ENCODE peak calls at places on chromosomes 3 and 15, in nine cellular contexts. One of them, this sample, is unnamed.
A peak's percentile ranks its signal among the peaks of the same experiment; 100 is the strongest.

GRCh38 chr3:33869977-33870376 is 71.5 kb downstream of the PDCD6IP start:
- DNase-seq in activated CD4-positive, alpha-beta T cell treated with anti-CD3 and anti-CD28 coated beads for 24 hours: no peak
- DNase-seq in germinal center: no peak
- DNase-seq in mucosa of gallbladder: no peak
- DNase-seq in cardiac fibroblast: no peak
- DNase-seq in Calu3: no peak
- DNase-seq in HS-27A: no peak
- DNase-seq in caudate nucleus: no peak
- DNase-seq in NCI-H510A: no peak
- DNase-seq in this sample: no peak

GRCh38 chr15:31101262-31102048 is at the start of gene TRPM1:
- DNase-seq in mucosa of gallbladder: no peak
- DNase-seq in activated CD4-positive, alpha-beta T cell treated with anti-CD3 and anti-CD28 coated beads for 24 hours: no peak
- DNase-seq in caudate nucleus: no peak
- DNase-seq in NCI-H510A: peak; percentile 26
- DNase-seq in Calu3: no peak
- DNase-seq in cardiac fibroblast: no peak
- DNase-seq in germinal center: no peak
- DNase-seq in HS-27A: no peak
- DNase-seq in this sample: no peak

GRCh38 chr3:111738238-111738637 is 120.8 kb upstream of the PHLDB2 start:
- DNase-seq in caudate nucleus: no peak
- DNase-seq in NCI-H510A: no peak
- DNase-seq in cardiac fibroblast: no peak
- DNase-seq in mucosa of gallbladder: no peak
- DNase-seq in Calu3: no peak
- DNase-seq in germinal center: no peak
- DNase-seq in HS-27A: no peak
- DNase-seq in activated CD4-positive, alpha-beta T cell treated with anti-CD3 and anti-CD28 coated beads for 24 hours: no peak
- DNase-seq in this sample: no peak

GRCh38 chr3:23776352-23776891 is 29.3 kb upstream of the UBE2E1 start:
- DNase-seq in germinal center: no peak
- DNase-seq in Calu3: no peak
- DNase-seq in cardiac fibroblast: peak; percentile 89
- DNase-seq in activated CD4-positive, alpha-beta T cell treated with anti-CD3 and anti-CD28 coated beads for 24 hours: no peak
- DNase-seq in HS-27A: no peak
- DNase-seq in NCI-H510A: no peak
- DNase-seq in caudate nucleus: no peak
- DNase-seq in mucosa of gallbladder: no peak
- DNase-seq in this sample: no peak

GRCh38 chr3:41167722-41168497 is 31.4 kb upstream of the CTNNB1 start:
- DNase-seq in HS-27A: no peak
- DNase-seq in germinal center: no peak
- DNase-seq in cardiac fibroblast: no peak
- DNase-seq in Calu3: no peak
- DNase-seq in activated CD4-positive, alpha-beta T cell treated with anti-CD3 and anti-CD28 coated beads for 24 hours: no peak
- DNase-seq in NCI-H510A: no peak
- DNase-seq in mucosa of gallbladder: no peak
- DNase-seq in caudate nucleus: no peak
- DNase-seq in this sample: no peak

GRCh38 chr15:69673236-69673881 is 220.7 kb downstream of the RPLP1 start:
- DNase-seq in HS-27A: no peak
- DNase-seq in cardiac fibroblast: no peak
- DNase-seq in Calu3: no peak
- DNase-seq in caudate nucleus: no peak
- DNase-seq in activated CD4-positive, alpha-beta T cell treated with anti-CD3 and anti-CD28 coated beads for 24 hours: no peak
- DNase-seq in NCI-H510A: no peak
- DNase-seq in germinal center: no peak
- DNase-seq in mucosa of gallbladder: no peak
- DNase-seq in this sample: no peak

GRCh38 chr3:139756529-139757103 is 78.8 kb upstream of the NMNAT3 start:
- DNase-seq in activated CD4-positive, alpha-beta T cell treated with anti-CD3 and anti-CD28 coated beads for 24 hours: no peak
- DNase-seq in germinal center: no peak
- DNase-seq in mucosa of gallbladder: no peak
- DNase-seq in NCI-H510A: no peak
- DNase-seq in Calu3: no peak
- DNase-seq in caudate nucleus: no peak
- DNase-seq in HS-27A: no peak
- DNase-seq in cardiac fibroblast: no peak
- DNase-seq in this sample: no peak

GRCh38 chr3:48434591-48435222 is 4.8 kb upstream of the PLXNB1 start:
- DNase-seq in mucosa of gallbladder: no peak
- DNase-seq in HS-27A: no peak
- DNase-seq in activated CD4-positive, alpha-beta T cell treated with anti-CD3 and anti-CD28 coated beads for 24 hours: no peak
- DNase-seq in caudate nucleus: no peak
- DNase-seq in NCI-H510A: no peak
- DNase-seq in Calu3: no peak
- DNase-seq in germinal center: no peak
- DNase-seq in cardiac fibroblast: no peak
- DNase-seq in this sample: no peak

GRCh38 chr3:183287301-183287971 is 34.4 kb downstream of the B3GNT5 start:
- DNase-seq in HS-27A: no peak
- DNase-seq in germinal center: no peak
- DNase-seq in Calu3: no peak
- DNase-seq in cardiac fibroblast: peak; percentile 97
- DNase-seq in activated CD4-positive, alpha-beta T cell treated with anti-CD3 and anti-CD28 coated beads for 24 hours: no peak
- DNase-seq in mucosa of gallbladder: no peak
- DNase-seq in NCI-H510A: no peak
- DNase-seq in caudate nucleus: no peak
- DNase-seq in this sample: no peak

GRCh38 chr3:178325330-178325729 is 210.9 kb upstream of the KCNMB2 start:
- DNase-seq in Calu3: no peak
- DNase-seq in cardiac fibroblast: peak; percentile 76
- DNase-seq in NCI-H510A: no peak
- DNase-seq in germinal center: no peak
- DNase-seq in activated CD4-positive, alpha-beta T cell treated with anti-CD3 and anti-CD28 coated beads for 24 hours: no peak
- DNase-seq in HS-27A: no peak
- DNase-seq in mucosa of gallbladder: no peak
- DNase-seq in caudate nucleus: no peak
- DNase-seq in this sample: no peak

GRCh38 chr3:108301695-108302404 is 5.5 kb downstream of the HHLA2 start:
- DNase-seq in caudate nucleus: no peak
- DNase-seq in HS-27A: no peak
- DNase-seq in activated CD4-positive, alpha-beta T cell treated with anti-CD3 and anti-CD28 coated beads for 24 hours: no peak
- DNase-seq in germinal center: no peak
- DNase-seq in Calu3: no peak
- DNase-seq in cardiac fibroblast: no peak
- DNase-seq in NCI-H510A: no peak
- DNase-seq in mucosa of gallbladder: no peak
- DNase-seq in this sample: no peak

GRCh38 chr15:65476942-65477341 is 40.5 kb downstream of the DPP8 start:
- DNase-seq in germinal center: no peak
- DNase-seq in Calu3: no peak
- DNase-seq in caudate nucleus: no peak
- DNase-seq in cardiac fibroblast: peak; percentile 79
- DNase-seq in activated CD4-positive, alpha-beta T cell treated with anti-CD3 and anti-CD28 coated beads for 24 hours: no peak
- DNase-seq in mucosa of gallbladder: no peak
- DNase-seq in HS-27A: no peak
- DNase-seq in NCI-H510A: no peak
- DNase-seq in this sample: no peak

GRCh38 chr3:123779646-123780231 is 104.4 kb downstream of the MYLK start:
- DNase-seq in HS-27A: no peak
- DNase-seq in activated CD4-positive, alpha-beta T cell treated with anti-CD3 and anti-CD28 coated beads for 24 hours: no peak
- DNase-seq in caudate nucleus: no peak
- DNase-seq in Calu3: no peak
- DNase-seq in NCI-H510A: no peak
- DNase-seq in cardiac fibroblast: no peak
- DNase-seq in mucosa of gallbladder: no peak
- DNase-seq in germinal center: no peak
- DNase-seq in this sample: no peak

GRCh38 chr3:188431553-188431952 is 277.6 kb downstream of the LPP start:
- DNase-seq in caudate nucleus: no peak
- DNase-seq in HS-27A: no peak
- DNase-seq in cardiac fibroblast: peak; percentile 68
- DNase-seq in NCI-H510A: no peak
- DNase-seq in Calu3: peak; percentile 48
- DNase-seq in germinal center: no peak
- DNase-seq in mucosa of gallbladder: no peak
- DNase-seq in activated CD4-positive, alpha-beta T cell treated with anti-CD3 and anti-CD28 coated beads for 24 hours: no peak
- DNase-seq in this sample: no peak

GRCh38 chr15:90412356-90413194 is 24.5 kb downstream of the IQGAP1 start:
- DNase-seq in activated CD4-positive, alpha-beta T cell treated with anti-CD3 and anti-CD28 coated beads for 24 hours: no peak
- DNase-seq in Calu3: peak; percentile 79
- DNase-seq in HS-27A: peak; percentile 84
- DNase-seq in cardiac fibroblast: peak; percentile 85
- DNase-seq in mucosa of gallbladder: peak; percentile 67
- DNase-seq in germinal center: no peak
- DNase-seq in caudate nucleus: no peak
- DNase-seq in NCI-H510A: peak; percentile 56
- DNase-seq in this sample: no peak

GRCh38 chr3:136109499-136109898 is 86.6 kb downstream of the MSL2 start:
- DNase-seq in NCI-H510A: no peak
- DNase-seq in HS-27A: no peak
- DNase-seq in activated CD4-positive, alpha-beta T cell treated with anti-CD3 and anti-CD28 coated beads for 24 hours: no peak
- DNase-seq in cardiac fibroblast: no peak
- DNase-seq in mucosa of gallbladder: no peak
- DNase-seq in Calu3: no peak
- DNase-seq in germinal center: no peak
- DNase-seq in caudate nucleus: no peak
- DNase-seq in this sample: no peak

GRCh38 chr15:67133738-67134576 is 68.6 kb downstream of the SMAD3 start:
- DNase-seq in activated CD4-positive, alpha-beta T cell treated with anti-CD3 and anti-CD28 coated beads for 24 hours: peak; percentile 35
- DNase-seq in HS-27A: no peak
- DNase-seq in mucosa of gallbladder: peak; percentile 55
- DNase-seq in germinal center: peak; percentile 56
- DNase-seq in Calu3: no peak
- DNase-seq in NCI-H510A: no peak
- DNase-seq in caudate nucleus: no peak
- DNase-seq in cardiac fibroblast: peak; percentile 56
- DNase-seq in this sample: no peak

GRCh38 chr3:186054481-186055399 is 54.1 kb downstream of the ETV5 start:
- DNase-seq in caudate nucleus: no peak
- DNase-seq in germinal center: no peak
- DNase-seq in activated CD4-positive, alpha-beta T cell treated with anti-CD3 and anti-CD28 coated beads for 24 hours: no peak
- DNase-seq in cardiac fibroblast: no peak
- DNase-seq in mucosa of gallbladder: no peak
- DNase-seq in HS-27A: no peak
- DNase-seq in NCI-H510A: no peak
- DNase-seq in Calu3: no peak
- DNase-seq in this sample: no peak

GRCh38 chr15:44397869-44398268 is 29.6 kb upstream of the CTDSPL2 start:
- DNase-seq in cardiac fibroblast: no peak
- DNase-seq in germinal center: no peak
- DNase-seq in activated CD4-positive, alpha-beta T cell treated with anti-CD3 and anti-CD28 coated beads for 24 hours: no peak
- DNase-seq in Calu3: no peak
- DNase-seq in HS-27A: no peak
- DNase-seq in NCI-H510A: no peak
- DNase-seq in caudate nucleus: no peak
- DNase-seq in mucosa of gallbladder: no peak
- DNase-seq in this sample: no peak

GRCh38 chr15:87896926-87897325 is 359.6 kb downstream of the NTRK3 start:
- DNase-seq in HS-27A: no peak
- DNase-seq in germinal center: no peak
- DNase-seq in mucosa of gallbladder: no peak
- DNase-seq in activated CD4-positive, alpha-beta T cell treated with anti-CD3 and anti-CD28 coated beads for 24 hours: no peak
- DNase-seq in Calu3: no peak
- DNase-seq in NCI-H510A: no peak
- DNase-seq in cardiac fibroblast: no peak
- DNase-seq in caudate nucleus: no peak
- DNase-seq in this sample: no peak

GRCh38 chr15:42772126-42772525 is 35.2 kb upstream of the CDAN1 start:
- DNase-seq in cardiac fibroblast: peak; percentile 47
- DNase-seq in HS-27A: no peak
- DNase-seq in Calu3: no peak
- DNase-seq in activated CD4-positive, alpha-beta T cell treated with anti-CD3 and anti-CD28 coated beads for 24 hours: no peak
- DNase-seq in germinal center: no peak
- DNase-seq in mucosa of gallbladder: no peak
- DNase-seq in NCI-H510A: no peak
- DNase-seq in caudate nucleus: no peak
- DNase-seq in this sample: no peak

GRCh38 chr3:149152420-149152819 is 23.0 kb downstream of the HPS3 start:
- DNase-seq in HS-27A: no peak
- DNase-seq in mucosa of gallbladder: no peak
- DNase-seq in Calu3: no peak
- DNase-seq in caudate nucleus: no peak
- DNase-seq in activated CD4-positive, alpha-beta T cell treated with anti-CD3 and anti-CD28 coated beads for 24 hours: no peak
- DNase-seq in cardiac fibroblast: peak; percentile 26
- DNase-seq in NCI-H510A: no peak
- DNase-seq in germinal center: no peak
- DNase-seq in this sample: no peak

GRCh38 chr15:77851696-77852095 is 219.0 kb upstream of the LINGO1 start:
- DNase-seq in NCI-H510A: no peak
- DNase-seq in cardiac fibroblast: no peak
- DNase-seq in mucosa of gallbladder: no peak
- DNase-seq in germinal center: no peak
- DNase-seq in Calu3: no peak
- DNase-seq in activated CD4-positive, alpha-beta T cell treated with anti-CD3 and anti-CD28 coated beads for 24 hours: no peak
- DNase-seq in caudate nucleus: no peak
- DNase-seq in HS-27A: no peak
- DNase-seq in this sample: peak; percentile 55

GRCh38 chr3:195410546-195410945 is 32.3 kb downstream of the ACAP2 start:
- DNase-seq in HS-27A: no peak
- DNase-seq in NCI-H510A: no peak
- DNase-seq in mucosa of gallbladder: no peak
- DNase-seq in Calu3: no peak
- DNase-seq in caudate nucleus: no peak
- DNase-seq in activated CD4-positive, alpha-beta T cell treated with anti-CD3 and anti-CD28 coated beads for 24 hours: no peak
- DNase-seq in cardiac fibroblast: no peak
- DNase-seq in germinal center: no peak
- DNase-seq in this sample: no peak

GRCh38 chr15:43920815-43921214 is 94.0 kb downstream of the WDR76 start:
- DNase-seq in activated CD4-positive, alpha-beta T cell treated with anti-CD3 and anti-CD28 coated beads for 24 hours: no peak
- DNase-seq in Calu3: no peak
- DNase-seq in mucosa of gallbladder: no peak
- DNase-seq in caudate nucleus: no peak
- DNase-seq in HS-27A: no peak
- DNase-seq in cardiac fibroblast: no peak
- DNase-seq in NCI-H510A: peak; percentile 42
- DNase-seq in germinal center: no peak
- DNase-seq in this sample: peak; percentile 10

GRCh38 chr3:124812291-124813265 is 74.6 kb downstream of the ITGB5 start:
- DNase-seq in Calu3: peak; percentile 87
- DNase-seq in mucosa of gallbladder: peak; percentile 90
- DNase-seq in NCI-H510A: no peak
- DNase-seq in activated CD4-positive, alpha-beta T cell treated with anti-CD3 and anti-CD28 coated beads for 24 hours: no peak
- DNase-seq in caudate nucleus: no peak
- DNase-seq in germinal center: no peak
- DNase-seq in HS-27A: peak; percentile 95
- DNase-seq in cardiac fibroblast: peak; percentile 95
- DNase-seq in this sample: peak; percentile 35

GRCh38 chr15:52233405-52233804 is 42.2 kb upstream of the GNB5 start:
- DNase-seq in NCI-H510A: no peak
- DNase-seq in caudate nucleus: no peak
- DNase-seq in mucosa of gallbladder: no peak
- DNase-seq in HS-27A: no peak
- DNase-seq in germinal center: peak; percentile 57
- DNase-seq in Calu3: no peak
- DNase-seq in activated CD4-positive, alpha-beta T cell treated with anti-CD3 and anti-CD28 coated beads for 24 hours: no peak
- DNase-seq in cardiac fibroblast: no peak
- DNase-seq in this sample: no peak

GRCh38 chr3:11553436-11554235 is 90.1 kb downstream of the VGLL4 start:
- DNase-seq in caudate nucleus: no peak
- DNase-seq in cardiac fibroblast: peak; percentile 42
- DNase-seq in HS-27A: no peak
- DNase-seq in activated CD4-positive, alpha-beta T cell treated with anti-CD3 and anti-CD28 coated beads for 24 hours: no peak
- DNase-seq in mucosa of gallbladder: peak; percentile 48
- DNase-seq in germinal center: no peak
- DNase-seq in Calu3: no peak
- DNase-seq in NCI-H510A: no peak
- DNase-seq in this sample: no peak

GRCh38 chr3:10192953-10193691 is 28.4 kb downstream of the IRAK2 start:
- DNase-seq in Calu3: no peak
- DNase-seq in caudate nucleus: no peak
- DNase-seq in germinal center: peak; percentile 73
- DNase-seq in NCI-H510A: no peak
- DNase-seq in HS-27A: peak; percentile 39
- DNase-seq in mucosa of gallbladder: peak; percentile 35
- DNase-seq in activated CD4-positive, alpha-beta T cell treated with anti-CD3 and anti-CD28 coated beads for 24 hours: peak; percentile 45
- DNase-seq in cardiac fibroblast: peak; percentile 87
- DNase-seq in this sample: peak; percentile 77

GRCh38 chr3:103786296-103786695 is 1351.5 kb downstream of the ZPLD1 start:
- DNase-seq in cardiac fibroblast: no peak
- DNase-seq in mucosa of gallbladder: no peak
- DNase-seq in Calu3: no peak
- DNase-seq in activated CD4-positive, alpha-beta T cell treated with anti-CD3 and anti-CD28 coated beads for 24 hours: no peak
- DNase-seq in HS-27A: no peak
- DNase-seq in germinal center: no peak
- DNase-seq in caudate nucleus: no peak
- DNase-seq in NCI-H510A: no peak
- DNase-seq in this sample: no peak

GRCh38 chr3:81580399-81580798 is 181.0 kb downstream of the GBE1 start:
- DNase-seq in Calu3: no peak
- DNase-seq in NCI-H510A: no peak
- DNase-seq in cardiac fibroblast: no peak
- DNase-seq in mucosa of gallbladder: no peak
- DNase-seq in HS-27A: no peak
- DNase-seq in activated CD4-positive, alpha-beta T cell treated with anti-CD3 and anti-CD28 coated beads for 24 hours: no peak
- DNase-seq in caudate nucleus: no peak
- DNase-seq in germinal center: no peak
- DNase-seq in this sample: no peak